ENCODE peak calls at places on chromosomes 11 and 22, in nine cellular contexts. P, Z, B, T, M, X, E, K and Q are unnamed samples.

GRCh38 chr22:25210831-25211230 is 8.6 kb upstream of the CRYBB2 start:
- DNase-seq in P (no peak), Z (no peak), B (no peak), T (no peak), M (no peak), X (no peak), E (no peak), K (no peak), Q (no peak)

GRCh38 chr11:13349581-13349980 is 72.0 kb downstream of the BMAL1 start:
- DNase-seq in P (no peak), Z (no peak), B (no peak), T (no peak), M (no peak), X (no peak), E (no peak), K (no peak), Q (no peak)

GRCh38 chr11:14029971-14030531 is 67.5 kb downstream of the SPON1 start:
- DNase-seq in P (peak; percentile 76), Z (peak; percentile 72), B (no peak), T (no peak), M (peak; percentile 58), X (peak; percentile 65), E (no peak), K (no peak), Q (no peak)

GRCh38 chr11:131884461-131885073 is 514.2 kb downstream of the NTM start:
- DNase-seq in P (no peak), Z (no peak), B (no peak), T (no peak), M (no peak), X (no peak), E (no peak), K (no peak), Q (no peak)

GRCh38 chr11:106503901-106504300 is 426.4 kb downstream of the AASDHPPT start:
- DNase-seq in P (no peak), Z (no peak), B (no peak), T (no peak), M (no peak), X (no peak), E (no peak), K (no peak), Q (no peak)

GRCh38 chr22:39601180-39601535 is 30.6 kb downstream of the CACNA1I start:
- DNase-seq in P (no peak), Z (no peak), B (no peak), T (no peak), M (no peak), X (no peak), E (no peak), K (no peak), Q (peak; percentile 41)

GRCh38 chr11:117010808-117011540 is 87.3 kb downstream of the SIK3 start:
- DNase-seq in P (no peak), Z (no peak), B (no peak), T (no peak), M (no peak), X (no peak), E (peak; percentile 95), K (no peak), Q (no peak)

GRCh38 chr22:47372596-47373385 is 610.3 kb downstream of the TBC1D22A start:
- DNase-seq in P (no peak), Z (no peak), B (no peak), T (no peak), M (no peak), X (no peak), E (no peak), K (no peak), Q (no peak)

GRCh38 chr11:111977141-111978027 is 40.2 kb downstream of the DIXDC1 start:
- DNase-seq in P (peak; percentile 72), Z (peak; percentile 77), B (no peak), T (no peak), M (peak; percentile 86), X (peak; percentile 72), E (no peak), K (peak; percentile 74), Q (peak; percentile 92)

GRCh38 chr11:14904745-14905103 is 12.7 kb upstream of the CYP2R1 start:
- DNase-seq in P (peak; percentile 89), Z (peak; percentile 86), B (peak; percentile 79), T (no peak), M (peak; percentile 86), X (peak; percentile 87), E (no peak), K (peak; percentile 77), Q (peak; percentile 88)

GRCh38 chr11:119236891-119237290 is 30.8 kb downstream of the CBL start:
- DNase-seq in P (no peak), Z (no peak), B (no peak), T (no peak), M (no peak), X (no peak), E (no peak), K (no peak), Q (no peak)

GRCh38 chr11:32438883-32439487 is 3.6 kb upstream of the WT1 start:
- DNase-seq in P (no peak), Z (no peak), B (no peak), T (no peak), M (no peak), X (no peak), E (no peak), K (peak; percentile 66), Q (peak; percentile 74)

GRCh38 chr22:32997295-32997694 is 60.9 kb downstream of the SYN3 start:
- DNase-seq in P (peak; percentile 26), Z (no peak), B (no peak), T (no peak), M (no peak), X (no peak), E (no peak), K (no peak), Q (no peak)

GRCh38 chr11:356610-357009 is 12.7 kb upstream of the B4GALNT4 start:
- DNase-seq in P (no peak), Z (no peak), B (no peak), T (no peak), M (no peak), X (no peak), E (no peak), K (no peak), Q (no peak)

GRCh38 chr11:65208785-65209710 is 27.3 kb downstream of the CAPN1 start:
- DNase-seq in P (no peak), Z (no peak), B (no peak), T (no peak), M (no peak), X (no peak), E (no peak), K (no peak), Q (no peak)
- H3K36me3 ChIP-seq in P (peaks cover 76% of the 10 kb centered on the region), Z (peaks cover 67% of the 10 kb centered on the region), B (peaks cover 28% of the 10 kb centered on the region), T (peaks cover 83% of the 10 kb centered on the region), M (peaks cover 79% of the 10 kb centered on the region), X (peaks cover 79% of the 10 kb centered on the region), E (peaks cover 55% of the 10 kb centered on the region), K (no peaks in the 10 kb centered on the region), Q (peaks cover 37% of the 10 kb centered on the region)

GRCh38 chr22:23281053-23281405 is 100.7 kb downstream of the BCR start:
- DNase-seq in P (no peak), Z (no peak), B (no peak), T (no peak), M (no peak), X (no peak), E (no peak), K (no peak), Q (no peak)
- H3K36me3 ChIP-seq in P (peaks cover 20% of the 10 kb centered on the region), Z (peaks cover 42% of the 10 kb centered on the region), B (peaks cover 40% of the 10 kb centered on the region), T (peaks cover 81% of the 10 kb centered on the region), M (no peaks in the 10 kb centered on the region), X (peaks cover 37% of the 10 kb centered on the region), E (peaks cover 14% of the 10 kb centered on the region), K (no peaks in the 10 kb centered on the region), Q (peaks cover 19% of the 10 kb centered on the region)

GRCh38 chr11:46668480-46669085 is 31.8 kb downstream of the ARHGAP1 start:
- DNase-seq in P (no peak), Z (no peak), B (no peak), T (no peak), M (no peak), X (no peak), E (no peak), K (no peak), Q (no peak)

GRCh38 chr11:46664612-46665011 is 35.8 kb downstream of the ARHGAP1 start:
- DNase-seq in P (no peak), Z (no peak), B (no peak), T (no peak), M (no peak), X (no peak), E (no peak), K (no peak), Q (no peak)

GRCh38 chr11:46665356-46665755 is 35.1 kb downstream of the ARHGAP1 start:
- DNase-seq in P (no peak), Z (no peak), B (no peak), T (no peak), M (no peak), X (no peak), E (no peak), K (no peak), Q (no peak)

GRCh38 chr11:46666516-46666915 is 33.9 kb downstream of the ARHGAP1 start:
- DNase-seq in P (no peak), Z (no peak), B (no peak), T (no peak), M (peak; percentile 71), X (peak; percentile 57), E (no peak), K (no peak), Q (no peak)

DNA sequence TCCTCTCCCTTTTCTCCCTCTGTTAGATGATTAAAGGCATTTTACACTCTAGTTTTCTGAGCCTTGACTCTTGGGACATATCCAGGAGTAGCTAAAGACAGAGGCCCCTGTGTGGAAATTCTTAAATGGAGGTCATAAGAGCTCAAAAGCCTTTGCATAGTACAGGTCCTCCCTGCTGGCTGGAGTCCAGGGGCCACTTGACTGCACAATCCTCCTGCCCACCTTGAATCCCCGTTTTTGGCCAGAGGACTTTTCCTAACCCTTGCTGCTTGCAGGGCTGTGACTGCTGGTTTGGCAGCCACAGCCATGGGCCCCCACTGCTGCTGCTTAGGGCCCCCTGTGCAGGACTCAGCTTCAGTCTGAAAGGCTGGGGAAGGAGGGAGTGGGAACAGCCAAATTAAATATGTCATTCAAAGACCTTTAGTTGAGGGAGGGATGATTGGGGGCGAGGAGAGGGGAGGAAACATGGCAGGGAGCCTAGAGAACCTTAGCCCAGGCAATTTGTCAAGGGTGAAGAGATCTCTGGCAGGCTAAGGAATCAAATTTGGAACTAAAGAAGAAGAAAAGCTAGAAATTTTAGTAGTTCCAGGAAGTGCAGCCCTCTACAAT is 33.3 kb downstream of the ARHGAP1 start:
- DNase-seq in P (no peak), Z (no peak), B (no peak), T (no peak), M (peak; percentile 66), X (no peak), E (no peak), K (no peak), Q (no peak)
- H3K36me3 ChIP-seq in P (peaks cover 62% of the 10 kb centered on the region), Z (peaks cover 60% of the 10 kb centered on the region), B (peaks cover 61% of the 10 kb centered on the region), T (peaks cover 83% of the 10 kb centered on the region), M (peaks cover 96% of the 10 kb centered on the region), X (peaks cover 97% of the 10 kb centered on the region), E (peaks cover 13% of the 10 kb centered on the region), K (no peaks in the 10 kb centered on the region), Q (peaks cover 23% of the 10 kb centered on the region)

DNA sequence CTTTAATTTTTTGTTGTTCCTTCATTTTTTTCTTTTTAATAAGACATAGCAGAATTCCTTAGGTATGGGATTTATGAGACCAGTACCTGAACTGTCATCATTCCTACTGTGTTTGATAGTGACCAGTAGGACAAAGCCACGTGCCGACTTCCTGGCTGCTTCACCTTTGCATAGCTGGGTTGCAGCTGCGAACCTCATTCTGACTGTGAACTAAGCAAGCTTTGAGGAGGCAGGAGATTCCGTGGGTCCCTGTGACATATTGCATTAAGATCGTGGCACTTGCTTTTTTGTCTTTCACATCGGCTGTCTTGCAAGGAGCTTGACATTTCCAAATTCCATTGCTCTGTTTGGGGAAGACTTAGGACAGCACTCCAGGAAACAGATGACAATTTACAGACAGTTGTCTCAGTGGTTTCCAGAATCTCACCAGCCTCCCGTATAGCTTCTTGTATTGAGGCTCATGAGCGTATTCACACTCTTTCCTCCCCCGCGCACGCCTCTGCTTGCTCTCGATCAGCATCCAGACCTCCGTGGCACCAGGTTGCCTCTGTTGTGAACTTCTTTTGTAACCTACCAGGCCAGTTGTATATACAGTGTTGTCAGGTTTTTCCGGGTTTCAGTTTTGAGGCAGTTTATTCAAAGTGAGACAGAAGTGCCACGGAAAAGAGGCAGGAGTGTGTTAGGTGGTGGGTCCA is 101.7 kb downstream of the CWC15 start:
- DNase-seq in P (no peak), Z (no peak), B (no peak), T (no peak), M (no peak), X (no peak), E (no peak), K (no peak), Q (no peak)
- H3K36me3 ChIP-seq in P (peaks cover 70% of the 10 kb centered on the region), Z (peaks cover 75% of the 10 kb centered on the region), B (no peaks in the 10 kb centered on the region), T (peaks cover 83% of the 10 kb centered on the region), M (peaks cover 100% of the 10 kb centered on the region), X (peaks cover 98% of the 10 kb centered on the region), E (peaks cover 23% of the 10 kb centered on the region), K (peaks cover 5% of the 10 kb centered on the region), Q (peaks cover 23% of the 10 kb centered on the region)